ENCODE peak calls at places on chromosomes 12 and 14, in nine cellular contexts. Z, N, L, Q, W, P, Y, M and K are unnamed samples.

GRCh38 chr14:79465651-79466050 is 745.7 kb downstream of the DIO2 start:
- DNase-seq in Z (no peak), N (no peak), L (no peak), Q (no peak), W (no peak), P (no peak), Y (no peak), M (no peak), K (no peak)

GRCh38 chr14:101201535-101202125 is 298.1 kb upstream of the RTL1 start:
- DNase-seq in Z (no peak), N (peak; percentile 11), L (no peak), Q (no peak), W (no peak), P (no peak), Y (peak; percentile 19), M (no peak), K (no peak)

GRCh38 chr14:95389471-95390011 is 69.8 kb upstream of the CLMN start:
- DNase-seq in Z (no peak), N (no peak), L (no peak), Q (peak; percentile 82), W (no peak), P (no peak), Y (no peak), M (no peak), K (peak; percentile 76)

GRCh38 chr12:111624540-111624939 is 25.4 kb upstream of the ATXN2 start:
- DNase-seq in Z (no peak), N (peak; percentile 38), L (no peak), Q (no peak), W (no peak), P (peak; percentile 94), Y (no peak), M (no peak), K (no peak)

GRCh38 chr14:36771256-36771655 is 109.6 kb downstream of the PAX9 start:
- DNase-seq in Z (no peak), N (no peak), L (no peak), Q (no peak), W (no peak), P (peak; percentile 88), Y (no peak), M (no peak), K (no peak)

GRCh38 chr14:90740081-90740480 is 76.1 kb downstream of the TTC7B start:
- DNase-seq in Z (no peak), N (no peak), L (no peak), Q (no peak), W (no peak), P (no peak), Y (peak; percentile 32), M (no peak), K (no peak)

GRCh38 chr14:92409069-92409468 is 86.1 kb downstream of the SLC24A4 start:
- DNase-seq in Z (no peak), N (no peak), L (no peak), Q (no peak), W (no peak), P (no peak), Y (no peak), M (no peak), K (no peak)

GRCh38 chr14:32608880-32609279 is 279.8 kb downstream of the AKAP6 start:
- DNase-seq in Z (no peak), N (no peak), L (no peak), Q (peak; percentile 50), W (no peak), P (no peak), Y (no peak), M (no peak), K (no peak)

GRCh38 chr12:120221576-120221900 is 20.6 kb upstream of the RPLP0 start:
- DNase-seq in Z (no peak), N (no peak), L (no peak), Q (no peak), W (no peak), P (no peak), Y (no peak), M (no peak), K (no peak)

GRCh38 chr12:120220838-120221575 is 20.1 kb upstream of the RPLP0 start:
- DNase-seq in Z (no peak), N (no peak), L (no peak), Q (no peak), W (no peak), P (no peak), Y (no peak), M (no peak), K (no peak)

GRCh38 chr12:120224304-120225199 is 23.6 kb upstream of the RPLP0 start:
- DNase-seq in Z (no peak), N (peak; percentile 81), L (no peak), Q (no peak), W (no peak), P (no peak), Y (peak; percentile 83), M (no peak), K (no peak)

GRCh38 chr12:120223458-120224303 is 22.8 kb upstream of the RPLP0 start:
- DNase-seq in Z (no peak), N (no peak), L (no peak), Q (no peak), W (no peak), P (no peak), Y (no peak), M (no peak), K (no peak)

DNA sequence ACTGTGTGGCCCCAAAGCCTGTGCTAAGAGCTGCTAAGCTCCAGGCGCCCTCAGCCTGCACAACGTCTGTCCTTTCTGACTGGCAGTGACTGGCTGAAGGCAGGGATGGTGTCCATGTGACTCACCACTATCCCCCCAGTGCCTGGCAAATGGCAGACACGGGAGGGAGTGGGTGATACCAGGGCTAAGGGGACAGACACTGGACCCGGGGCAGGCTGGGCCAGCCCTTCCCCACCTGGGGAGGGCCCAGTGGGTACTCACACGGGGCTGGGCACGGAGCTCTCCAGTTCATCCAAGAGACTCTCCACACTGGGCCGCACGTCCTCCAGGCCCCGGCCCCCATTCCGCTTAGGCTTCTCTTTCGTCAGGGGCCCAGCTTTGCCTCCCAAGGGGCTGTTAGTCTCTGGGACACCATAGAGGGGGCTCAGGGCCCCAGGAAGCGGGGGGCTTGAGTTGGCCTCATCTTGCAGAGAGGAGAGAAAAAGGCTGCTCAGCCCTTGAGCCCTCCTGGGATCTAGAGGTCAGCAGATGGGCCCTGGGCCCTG is 21.4 kb upstream of the RPLP0 start:
- DNase-seq in Z (no peak), N (no peak), L (no peak), Q (no peak), W (no peak), P (no peak), Y (no peak), M (no peak), K (no peak)
- H3K27ac ChIP-seq in Z (no peak overlapping the region), N (no peak overlapping the region), L (no peak overlapping the region), Q (no peak overlapping the region), W (no peak overlapping the region), P (no peak overlapping the region), Y (no peak overlapping the region), M (no peak overlapping the region), K (no peak overlapping the region)

DNA sequence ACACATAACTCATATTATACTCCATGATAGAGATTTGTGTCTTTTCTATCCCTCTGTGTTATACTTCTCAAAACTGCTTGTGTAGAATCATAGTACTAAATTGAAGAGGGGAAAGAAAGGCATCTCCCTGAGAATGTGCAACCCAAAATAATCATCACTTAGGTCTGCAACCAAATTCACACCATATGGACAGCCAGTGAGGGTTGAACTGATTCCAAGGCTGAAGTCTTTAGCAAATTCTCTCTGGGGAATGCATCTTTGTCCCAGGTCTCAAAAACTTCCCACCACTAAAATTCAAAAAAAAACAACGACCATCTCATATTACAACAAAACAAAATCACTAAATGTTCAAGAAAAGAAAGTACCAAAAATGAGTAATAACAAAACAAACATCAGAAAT is 11.0 kb downstream of the ZFC3H1 start:
- DNase-seq in Z (no peak), N (no peak), L (no peak), Q (no peak), W (no peak), P (no peak), Y (no peak), M (no peak), K (no peak)
- H3K4me3 ChIP-seq in Z (no peak overlapping the region), N (no peak overlapping the region), L (peak overlapping the region; percentile 22), Q (no peak overlapping the region), W (no peak overlapping the region), P (no peak overlapping the region), Y (no peak overlapping the region), M (no peak overlapping the region), K (no peak overlapping the region)

GRCh38 chr14:50082784-50083466 is 33.4 kb downstream of the VCPKMT start:
- DNase-seq in Z (peak; percentile 84), N (peak; percentile 51), L (peak; percentile 77), Q (peak; percentile 7), W (no peak), P (no peak), Y (peak; percentile 57), M (no peak), K (no peak)

GRCh38 chr14:50084666-50085065 is 31.7 kb downstream of the VCPKMT start:
- DNase-seq in Z (no peak), N (no peak), L (no peak), Q (no peak), W (no peak), P (no peak), Y (no peak), M (no peak), K (no peak)

GRCh38 chr14:50085570-50086315 is 30.6 kb downstream of the VCPKMT start:
- DNase-seq in Z (peak; percentile 40), N (no peak), L (no peak), Q (peak; percentile 71), W (no peak), P (no peak), Y (no peak), M (no peak), K (no peak)

GRCh38 chr14:50082308-50082742 is 34.0 kb downstream of the VCPKMT start:
- DNase-seq in Z (peak; percentile 75), N (no peak), L (peak; percentile 57), Q (no peak), W (no peak), P (no peak), Y (no peak), M (no peak), K (peak; percentile 47)

DNA sequence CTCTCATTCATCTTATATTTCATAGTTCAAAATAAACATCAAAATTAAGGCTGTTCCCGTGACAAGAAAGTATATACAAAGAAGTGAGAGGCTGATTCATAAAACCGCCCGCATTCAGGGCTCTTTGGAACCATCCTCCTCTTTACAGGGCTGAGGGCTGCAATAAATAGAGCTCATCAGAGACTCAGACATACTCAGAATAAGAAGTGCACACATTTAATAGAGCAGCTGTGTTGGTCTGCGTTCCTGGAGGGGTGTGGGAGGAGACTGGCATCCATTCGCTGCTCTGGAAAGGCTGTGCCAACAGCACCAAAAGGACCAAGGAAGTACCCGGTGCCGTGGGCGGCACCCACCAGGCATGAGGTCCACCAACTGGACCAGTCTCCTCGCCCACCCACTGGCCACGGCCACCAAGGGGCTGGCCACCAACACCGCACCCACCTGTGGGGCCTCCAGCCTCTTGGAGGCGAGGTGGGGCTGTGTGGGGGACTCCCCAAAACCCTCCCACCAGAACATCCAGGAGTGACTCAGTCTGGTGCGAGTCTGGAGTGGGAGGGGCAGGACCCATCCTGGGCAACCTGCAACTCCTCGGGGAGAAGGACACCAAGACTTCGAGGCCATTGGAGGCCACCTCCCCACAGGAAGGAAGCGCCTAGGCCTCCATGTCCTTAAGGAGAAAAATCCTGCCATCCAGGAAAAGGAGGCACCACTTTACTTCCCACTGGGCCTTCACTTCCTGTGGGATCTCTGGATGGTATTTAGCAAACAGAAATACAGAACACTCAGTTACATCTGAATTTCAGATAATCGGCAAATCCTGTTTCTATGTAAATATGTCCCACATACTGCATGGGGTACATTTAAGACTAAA is 32.7 kb downstream of the VCPKMT start:
- DNase-seq in Z (no peak), N (no peak), L (peak; percentile 49), Q (no peak), W (no peak), P (no peak), Y (no peak), M (no peak), K (no peak)
- H3K27ac ChIP-seq in Z (peak overlapping the region; percentile 99), N (peak overlapping the region; percentile 39), L (peak overlapping the region; percentile 98), Q (no peak overlapping the region), W (no peak overlapping the region), P (no peak overlapping the region), Y (peak overlapping the region; percentile 67), M (no peak overlapping the region), K (no peak overlapping the region)

GRCh38 chr12:120231316-120232011 is 30.6 kb upstream of the RPLP0 start:
- DNase-seq in Z (peak; percentile 61), N (peak; percentile 70), L (peak; percentile 53), Q (peak; percentile 94), W (peak; percentile 94), P (peak; percentile 99), Y (peak; percentile 73), M (no peak), K (peak; percentile 89)
- H3K4me3 ChIP-seq in Z (peak overlapping the region; percentile 11), N (no peak overlapping the region), L (peak overlapping the region; percentile 65), Q (peak overlapping the region; percentile 26), W (peak overlapping the region; percentile 25), P (peak overlapping the region; percentile 49), Y (no peak overlapping the region), M (no peak overlapping the region), K (no peak overlapping the region)